ENCODE peak calls at places on chromosome 3, in nine cellular contexts. I is AG04450, Q is A673, J is foreskin fibroblast, Y is astrocyte, V is astrocyte of the spinal cord, M is stomach, W is fibroblast of the aortic adventitia, H is hepatocyte. N is an unnamed sample.
A peak's percentile ranks its signal among the peaks of the same experiment; 100 is the strongest.

GRCh38 chr3:147139341-147139740 is 267.0 kb downstream of the ZIC4 start:
- DNase-seq in I (no peak), Q (no peak), J (no peak), Y (no peak), V (no peak), M (no peak), W (no peak), H (no peak), N (no peak)

GRCh38 chr3:107193114-107193513 is 184.1 kb upstream of the CCDC54 start:
- DNase-seq in I (no peak), Q (no peak), J (no peak), Y (no peak), V (no peak), M (no peak), W (no peak), H (no peak), N (no peak)

GRCh38 chr3:196207833-196208607 is 3.2 kb downstream of the ZDHHC19 start:
- DNase-seq in I (no peak), Q (peak; percentile 69), J (no peak), Y (no peak), V (no peak), M (no peak), W (no peak), H (peak; percentile 66), N (no peak)

GRCh38 chr3:123076496-123077418 is 9.9 kb downstream of the PDIA5 start:
- DNase-seq in I (no peak), Q (peak; percentile 62), J (no peak), Y (no peak), V (no peak), M (peak; percentile 91), W (peak; percentile 62), H (peak; percentile 41), N (no peak)

GRCh38 chr3:123479891-123480290 is 31.0 kb upstream of the ADCY5 start:
- DNase-seq in I (no peak), Q (no peak), J (no peak), Y (no peak), V (no peak), M (no peak), W (no peak), H (no peak), N (no peak)

GRCh38 chr3:159560214-159561004 is 428.2 kb upstream of the IL12A start:
- DNase-seq in I (no peak), Q (no peak), J (no peak), Y (no peak), V (no peak), M (no peak), W (no peak), H (no peak), N (no peak)

GRCh38 chr3:172635588-172635987 is 75.3 kb downstream of the NCEH1 start:
- DNase-seq in I (no peak), Q (no peak), J (no peak), Y (peak; percentile 27), V (no peak), M (no peak), W (no peak), H (no peak), N (no peak)

GRCh38 chr3:127320529-127321121 is 32.8 kb upstream of the PRR20G start:
- DNase-seq in I (no peak), Q (peak; percentile 31), J (no peak), Y (no peak), V (no peak), M (no peak), W (no peak), H (peak; percentile 23), N (no peak)

GRCh38 chr3:87792532-87793321 is 266.1 kb downstream of the CGGBP1 start:
- DNase-seq in I (no peak), Q (peak; percentile 81), J (no peak), Y (no peak), V (no peak), M (no peak), W (no peak), H (peak; percentile 17), N (no peak)

GRCh38 chr3:168121175-168121853 is 25.6 kb upstream of the GOLIM4 start:
- DNase-seq in I (no peak), Q (no peak), J (no peak), Y (peak; percentile 58), V (peak; percentile 44), M (peak; percentile 27), W (peak; percentile 81), H (no peak), N (no peak)

GRCh38 chr3:59251899-59252298 is 202.1 kb upstream of the CFAP20DC start:
- DNase-seq in I (no peak), Q (no peak), J (no peak), Y (peak; percentile 87), V (peak; percentile 68), M (no peak), W (peak; percentile 64), H (no peak), N (no peak)

GRCh38 chr3:194976813-194977322 is 291.2 kb downstream of the FAM43A start:
- DNase-seq in I (no peak), Q (no peak), J (no peak), Y (no peak), V (no peak), M (no peak), W (no peak), H (no peak), N (no peak)

GRCh38 chr3:177615015-177615414 is 417.7 kb upstream of the TBL1XR1 start:
- DNase-seq in I (peak; percentile 95), Q (no peak), J (peak; percentile 82), Y (peak; percentile 99), V (peak; percentile 99), M (peak; percentile 77), W (peak; percentile 97), H (no peak), N (peak; percentile 78)

DNA sequence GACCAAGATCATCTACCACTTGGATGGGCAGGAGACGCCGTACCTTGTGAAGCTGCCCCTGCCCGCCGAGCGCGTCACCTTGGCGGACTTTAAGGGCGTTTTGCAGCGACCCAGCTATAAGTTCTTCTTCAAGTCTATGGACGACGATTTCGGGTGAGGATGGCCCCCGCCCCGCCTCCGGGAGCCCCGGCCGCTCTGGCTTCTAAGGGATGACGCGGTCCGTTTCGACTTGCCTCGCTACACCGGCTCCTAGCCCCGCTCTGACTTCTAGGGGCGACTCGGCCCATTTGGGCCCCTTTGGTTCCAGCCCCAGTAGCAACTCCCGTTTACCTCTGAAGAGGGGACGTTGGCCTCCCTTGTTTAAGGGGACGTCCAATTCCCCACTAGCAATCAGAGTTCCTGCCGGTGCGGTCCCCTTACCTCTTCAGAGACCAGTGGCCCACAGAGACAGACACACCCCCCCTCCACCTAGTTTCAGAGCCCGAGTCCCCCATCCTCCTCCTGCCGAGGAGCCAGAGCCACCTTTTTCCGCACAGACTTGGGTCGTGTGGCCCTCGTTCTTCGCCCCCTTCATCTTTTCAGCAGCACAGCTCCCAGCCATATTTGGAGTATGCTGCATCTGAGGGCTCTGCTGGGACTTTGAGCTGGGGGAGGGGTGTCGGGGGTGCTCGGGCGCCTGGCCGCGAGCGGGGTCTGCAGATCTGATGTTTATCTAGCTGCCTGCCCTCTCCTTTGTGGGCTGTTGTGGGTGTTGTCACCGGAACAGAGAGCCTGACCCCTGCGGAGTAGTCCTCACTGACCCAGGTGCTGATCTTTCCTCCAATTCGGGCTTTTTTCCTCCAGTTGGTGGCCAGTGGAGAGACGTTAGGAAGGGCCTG is 706 bp downstream of the DVL3 start:
- DNase-seq in I (no peak), Q (peak; percentile 48), J (no peak), Y (no peak), V (peak; percentile 42), M (no peak), W (no peak), H (peak; percentile 52), N (no peak)
- TF ChIP-seq CTCF in I (no peak), Q (no peak), J (no peak), Y (no peak), V (no peak), M (no peak), W (no peak), H (no peak), N (no peak)

GRCh38 chr3:15964605-15965061 is 166.9 kb upstream of the ANKRD28 start:
- DNase-seq in I (no peak), Q (peak; percentile 25), J (peak; percentile 62), Y (peak; percentile 54), V (peak; percentile 69), M (no peak), W (peak; percentile 59), H (no peak), N (no peak)
- H3K4me3 ChIP-seq in I (peak overlapping the region; percentile 41), Q (no peak overlapping the region), J (peak overlapping the region; percentile 13), Y (no peak overlapping the region), V (no peak overlapping the region), M (no peak overlapping the region), W (no peak overlapping the region), H (no peak overlapping the region), N (peak overlapping the region; percentile 27)

DNA sequence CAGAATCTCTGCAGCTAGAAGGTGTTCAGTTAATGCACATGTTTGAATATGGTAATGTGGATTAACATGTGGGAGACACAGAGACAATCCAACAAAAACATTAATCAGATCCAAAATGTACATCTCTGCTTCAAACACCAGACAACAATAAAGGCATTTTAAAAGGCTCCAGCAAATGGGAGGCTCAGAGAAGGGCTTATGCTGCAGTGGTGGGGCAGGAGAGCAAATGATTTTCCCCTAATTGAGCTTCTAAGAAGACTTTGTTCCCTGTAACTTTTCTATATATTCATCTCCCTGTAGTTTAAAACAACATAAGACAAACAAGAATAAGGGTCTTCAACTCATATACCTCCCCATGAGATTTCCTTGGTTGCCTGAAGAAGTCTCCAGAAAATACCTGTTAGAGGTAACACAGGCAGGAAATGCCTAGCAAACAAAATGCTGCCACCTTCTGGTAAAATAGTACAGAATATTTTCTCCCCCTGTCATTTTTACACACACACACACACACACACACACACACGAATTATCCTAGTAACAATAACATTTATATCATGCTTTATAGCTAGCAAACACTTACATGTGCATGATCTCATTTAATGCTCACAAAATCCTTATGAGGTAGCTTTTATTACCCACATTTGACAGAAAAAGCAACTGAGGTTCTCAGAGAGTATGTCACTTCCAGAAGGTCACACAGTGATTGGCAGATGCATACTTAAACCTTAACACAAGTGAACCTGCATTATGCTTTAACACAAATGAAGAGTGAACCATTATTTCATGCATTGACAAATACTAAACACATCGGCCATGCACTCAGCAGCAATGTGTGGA is 123.4 kb upstream of the MB21D2 start:
- DNase-seq in I (peak; percentile 13), Q (peak; percentile 54), J (peak; percentile 26), Y (peak; percentile 54), V (peak; percentile 66), M (no peak), W (peak; percentile 71), H (peak; percentile 72), N (no peak)
- TF ChIP-seq CTCF in I (peak; percentile 59), Q (peak; percentile 67), J (peak; percentile 44), Y (peak; percentile 43), V (peak; percentile 42), M (no peak), W (peak; percentile 44), H (peak; percentile 62), N (peak; percentile 31)

DNA sequence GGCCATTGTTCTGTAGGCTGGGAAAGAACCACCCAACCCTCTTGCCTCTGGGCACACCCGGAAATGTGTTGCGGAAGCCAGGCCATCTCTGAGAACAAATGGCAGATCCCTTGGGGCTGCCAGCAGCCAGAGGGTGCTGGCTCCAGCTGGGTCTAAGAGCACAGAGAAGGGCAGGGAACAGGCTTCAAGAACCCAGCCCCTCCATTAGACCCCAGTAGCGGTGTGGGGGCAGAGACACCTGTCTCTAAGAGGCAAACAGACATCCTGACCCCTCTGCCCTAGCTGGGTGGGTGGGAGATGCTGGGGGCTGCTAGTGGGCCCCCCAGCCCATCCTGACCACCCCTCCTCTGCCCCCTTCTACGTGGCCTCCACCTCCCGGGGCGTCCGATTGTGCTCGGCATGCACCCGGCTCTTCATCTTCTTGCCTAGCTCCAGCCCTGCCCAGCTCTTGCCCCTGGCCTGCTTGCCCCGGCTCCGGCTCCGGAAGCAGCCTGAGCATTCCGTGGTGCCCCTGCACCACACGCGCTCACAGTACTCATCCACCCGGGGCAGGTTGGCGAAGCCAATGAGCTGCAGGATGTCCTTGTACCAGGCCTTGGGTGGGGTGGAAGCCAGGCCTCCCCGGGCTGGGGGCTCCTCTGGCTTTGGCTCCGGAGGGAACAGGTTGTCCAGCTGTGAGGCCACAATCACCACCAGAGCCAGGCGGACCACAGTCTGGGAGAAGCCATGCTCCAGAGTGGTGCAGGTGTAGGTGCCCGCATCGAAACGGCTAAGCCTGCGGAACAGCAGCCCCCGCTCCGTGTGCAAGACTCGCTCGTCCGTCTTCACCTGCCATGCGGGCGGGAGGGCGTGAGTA is 9.4 kb downstream of the SEMA3G start:
- DNase-seq in I (no peak), Q (no peak), J (no peak), Y (no peak), V (no peak), M (no peak), W (no peak), H (no peak), N (no peak)
- H3K4me3 ChIP-seq in I (no peak overlapping the region), Q (no peak overlapping the region), J (no peak overlapping the region), Y (no peak overlapping the region), V (no peak overlapping the region), M (no peak overlapping the region), W (no peak overlapping the region), H (no peak overlapping the region), N (no peak overlapping the region)